ENCODE peak calls at places on chromosomes 3 and 15, in seven cellular contexts. W is mesendoderm, K is IMR-90, G is mesenchymal stem cell, E is H9, S is H1, C is trophoblast cell. P is an unnamed sample.

GRCh38 chr3:24678441-24678865 is 183.8 kb upstream of the THRB start:
- DNase-seq in W (no peak), K (peak), G (peak), E (no peak), S (no peak), C (peak), P (no peak)

GRCh38 chr15:68374346-68374745 is 57.6 kb downstream of the ITGA11 start:
- DNase-seq in W (no peak), K (no peak), G (no peak), E (peak), S (no peak), C (no peak), P (no peak)

GRCh38 chr3:129593595-129594339 is 12.7 kb downstream of the PLXND1 start:
- DNase-seq in W (peak), K (no peak), G (peak), E (peak), S (no peak), C (no peak), P (no peak)

GRCh38 chr3:151800449-151800848 is 13.5 kb upstream of the AADAC start:
- DNase-seq in W (no peak), K (no peak), G (no peak), E (no peak), S (no peak), C (no peak), P (peak)

GRCh38 chr15:35686347-35686746 is 140.4 kb upstream of the DPH6 start:
- DNase-seq in W (no peak), K (no peak), G (no peak), E (no peak), S (no peak), C (no peak), P (no peak)

GRCh38 chr3:113897373-113897777 is 50.4 kb upstream of the ZDHHC23 start:
- DNase-seq in W (peak), K (no peak), G (no peak), E (no peak), S (no peak), C (peak), P (no peak)

GRCh38 chr3:78041486-78041885 is 1001.6 kb downstream of the ROBO2 start:
- DNase-seq in W (no peak), K (peak), G (no peak), E (no peak), S (no peak), C (no peak), P (no peak)

GRCh38 chr3:12643010-12643380 is 20.9 kb downstream of the RAF1 start:
- DNase-seq in W (no peak), K (no peak), G (no peak), E (no peak), S (no peak), C (no peak), P (no peak)

GRCh38 chr3:79406175-79406574 is 361.6 kb downstream of the ROBO1 start:
- DNase-seq in W (peak), K (no peak), G (no peak), E (peak), S (no peak), C (no peak), P (no peak)

GRCh38 chr3:126926684-126927404 is 56.1 kb upstream of the PLXNA1 start:
- DNase-seq in W (no peak), K (peak), G (peak), E (no peak), S (no peak), C (no peak), P (no peak)

GRCh38 chr3:189689625-189690024 is 58.4 kb downstream of the TP63 start:
- DNase-seq in W (no peak), K (no peak), G (no peak), E (no peak), S (no peak), C (no peak), P (no peak)

GRCh38 chr3:192879346-192880031 is 38.2 kb downstream of the MB21D2 start:
- DNase-seq in W (peak), K (peak), G (peak), E (peak), S (peak), C (peak), P (peak)

GRCh38 chr15:101071651-101072050 is 152.5 kb downstream of the LRRK1 start:
- DNase-seq in W (no peak), K (no peak), G (no peak), E (no peak), S (no peak), C (no peak), P (no peak)

GRCh38 chr3:157261000-157261399 is 101.1 kb upstream of the CCNL1 start:
- DNase-seq in W (no peak), K (no peak), G (no peak), E (no peak), S (no peak), C (no peak), P (no peak)

GRCh38 chr15:48336940-48337339 is 5.7 kb downstream of the DUT start:
- DNase-seq in W (peak), K (peak), G (peak), E (peak), S (no peak), C (no peak), P (peak)

GRCh38 chr3:16060358-16060852 is 114.1 kb upstream of the GALNT15 start:
- DNase-seq in W (peak), K (peak), G (peak), E (peak), S (peak), C (peak), P (no peak)

GRCh38 chr3:173742491-173742890 is 344.9 kb downstream of the NLGN1 start:
- DNase-seq in W (no peak), K (no peak), G (no peak), E (no peak), S (no peak), C (no peak), P (no peak)

GRCh38 chr15:52261026-52261425 is 34.6 kb downstream of the MYO5C start:
- DNase-seq in W (no peak), K (no peak), G (no peak), E (no peak), S (no peak), C (no peak), P (no peak)

GRCh38 chr3:123124936-123125335 is 58.1 kb downstream of the PDIA5 start:
- DNase-seq in W (no peak), K (no peak), G (no peak), E (no peak), S (no peak), C (no peak), P (no peak)

GRCh38 chr3:123126051-123126450 is 59.2 kb downstream of the PDIA5 start:
- DNase-seq in W (no peak), K (no peak), G (no peak), E (no peak), S (no peak), C (no peak), P (no peak)

GRCh38 chr3:123123716-123124616 is 57.1 kb downstream of the PDIA5 start:
- DNase-seq in W (no peak), K (no peak), G (no peak), E (no peak), S (no peak), C (no peak), P (no peak)

GRCh38 chr3:123129052-123129451 is 62.2 kb downstream of the PDIA5 start:
- DNase-seq in W (no peak), K (no peak), G (no peak), E (no peak), S (no peak), C (no peak), P (no peak)

GRCh38 chr3:123126653-123127052 is 59.8 kb downstream of the PDIA5 start:
- DNase-seq in W (no peak), K (no peak), G (no peak), E (no peak), S (no peak), C (no peak), P (no peak)
- H3K27ac ChIP-seq in W (no peak), K (no peak), G (no peak), E (no peak), S (no peak), C (no peak), P (no peak)

GRCh38 chr15:25268166-25268565 is 170.7 kb downstream of the UBE3A start:
- DNase-seq in W (peak), K (no peak), G (no peak), E (no peak), S (no peak), C (no peak), P (no peak)
- H2AK5ac ChIP-seq in W (no peak), K (no peak), G (no peak), E (no peak), S (no peak), C (no peak), P (no peak)

GRCh38 chr3:168881804-168882203 is 781.7 kb downstream of the MECOM start:
- DNase-seq in W (no peak), K (no peak), G (no peak), E (no peak), S (no peak), C (no peak), P (no peak)
- H2BK120ac ChIP-seq in W (no peak), K (no peak), G (no peak), E (no peak), S (no peak), C (no peak), P (no peak)

GRCh38 chr3:14528081-14528480 is 12.1 kb downstream of the GRIP2 start:
- DNase-seq in W (no peak), K (no peak), G (no peak), E (no peak), S (no peak), C (no peak), P (no peak)

GRCh38 chr3:14524920-14525660 is 15.1 kb downstream of the GRIP2 start:
- DNase-seq in W (no peak), K (no peak), G (no peak), E (peak), S (no peak), C (no peak), P (no peak)

GRCh38 chr3:14523792-14524191 is 16.4 kb downstream of the GRIP2 start:
- DNase-seq in W (no peak), K (peak), G (no peak), E (peak), S (no peak), C (peak), P (no peak)

GRCh38 chr3:14524311-14524711 is 15.8 kb downstream of the GRIP2 start:
- DNase-seq in W (no peak), K (no peak), G (no peak), E (peak), S (no peak), C (no peak), P (no peak)

DNA sequence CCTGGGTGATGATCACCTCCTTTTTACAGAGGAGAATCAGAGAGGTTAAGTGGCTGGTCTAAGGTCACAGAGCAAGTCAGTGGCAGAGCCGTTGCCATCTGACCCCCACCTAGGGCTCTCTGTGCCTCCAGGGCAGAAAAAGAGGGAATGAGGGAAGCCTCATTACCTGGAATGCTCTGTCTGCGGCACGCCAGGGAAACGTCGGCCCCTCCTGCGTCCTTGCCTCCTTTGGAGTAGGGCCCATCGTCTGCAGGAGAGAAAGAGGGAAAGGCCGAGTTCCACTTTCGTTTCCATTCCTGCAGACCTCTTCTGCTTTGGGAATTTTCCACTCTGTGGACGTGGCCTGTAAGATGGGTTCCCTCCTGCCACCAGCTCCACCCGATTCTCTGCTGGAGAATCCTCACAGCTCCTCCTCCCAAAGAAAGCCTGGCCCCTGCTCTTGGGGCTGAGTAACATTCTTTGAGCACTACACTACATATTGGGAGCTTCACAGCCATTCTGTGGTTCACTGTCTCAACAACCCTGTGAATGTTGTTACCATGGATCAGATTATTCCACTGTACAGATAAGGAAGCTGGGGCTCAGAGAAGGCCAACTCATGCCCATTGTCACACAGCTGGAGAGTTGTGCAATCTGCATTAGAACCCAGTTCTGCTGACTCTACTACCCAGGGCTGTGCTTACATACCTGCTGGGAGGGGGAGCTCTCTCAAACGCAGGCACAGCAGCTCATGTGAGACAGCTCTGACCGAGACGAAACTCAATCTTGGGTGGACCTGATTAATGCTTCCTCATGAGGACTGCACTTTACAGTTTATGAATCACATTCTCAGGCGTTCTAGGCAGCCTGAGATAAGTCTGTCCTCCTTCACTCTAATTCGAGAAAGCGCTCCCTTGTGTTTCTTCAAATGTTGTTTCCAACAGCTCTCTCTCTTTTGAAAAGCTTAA is 14.2 kb downstream of the GRIP2 start:
- DNase-seq in W (peak), K (peak), G (peak), E (no peak), S (no peak), C (no peak), P (no peak)
- H3K27ac ChIP-seq in W (peak), K (no peak), G (no peak), E (no peak), S (no peak), C (no peak), P (no peak)

GRCh38 chr3:132881756-132882409 is 156.3 kb upstream of the TMEM108 start:
- DNase-seq in W (no peak), K (no peak), G (no peak), E (no peak), S (no peak), C (no peak), P (no peak)
- H2AK5ac ChIP-seq in W (no peak), K (no peak), G (no peak), E (no peak), S (peak), C (no peak), P (no peak)

P was measured in neuronal stem cell.